ENCODE peak calls at places on chromosomes 11 and 22, in eight cellular contexts. D is mammary epithelial cell, R is IMR-90, B is epithelial cell of proximal tubule, X is AG09309, W is PC-9, Z is A549, A is K562. K is an unnamed sample.

GRCh38 chr11:117143390-117143789 is 697 bp upstream of the PAFAH1B2 start:
- DNase-seq in W (no peak), Z (peak), X (no peak), A (peak), R (peak), D (peak), B (no peak), K (peak)

GRCh38 chr11:19458721-19459120 is 218.0 kb upstream of the E2F8 start:
- DNase-seq in D (no peak), A (no peak), Z (no peak), W (no peak), R (no peak), X (no peak), B (no peak), K (no peak)

GRCh38 chr11:2311456-2312201 is 9.8 kb downstream of the TSPAN32 start:
- DNase-seq in D (no peak), Z (no peak), B (no peak), W (peak), A (no peak), X (no peak), R (no peak), K (no peak)

GRCh38 chr11:85813721-85814120 is 2.8 kb upstream of the SYTL2 start:
- DNase-seq in X (no peak), A (no peak), B (no peak), R (no peak), Z (no peak), D (no peak), W (no peak), K (no peak)

GRCh38 chr11:108144615-108145014 is 23.2 kb downstream of the ACAT1 start:
- DNase-seq in W (peak), B (no peak), X (no peak), A (no peak), R (no peak), D (no peak), Z (no peak), K (no peak)

GRCh38 chr11:70048279-70049024 is 29.7 kb upstream of the ANO1 start:
- DNase-seq in D (no peak), Z (peak), W (peak), B (no peak), R (no peak), A (peak), X (no peak), K (no peak)

GRCh38 chr11:9972917-9973504 is 309.1 kb downstream of the SWAP70 start:
- DNase-seq in D (peak), X (peak), R (peak), W (no peak), A (peak), Z (peak), B (no peak), K (peak)

GRCh38 chr22:23230348-23231068 is 50.2 kb downstream of the BCR start:
- DNase-seq in X (no peak), W (no peak), D (no peak), Z (no peak), R (no peak), B (no peak), A (peak), K (no peak)

GRCh38 chr11:124801636-124802312 is 1.6 kb upstream of the MSANTD2 start:
- DNase-seq in A (no peak), D (no peak), Z (no peak), R (peak), X (no peak), B (no peak), W (no peak), K (no peak)

GRCh38 chr11:65410936-65411680 is 11.5 kb upstream of the NEAT1 start:
- DNase-seq in Z (no peak), A (no peak), W (no peak), X (no peak), D (no peak), R (no peak), B (no peak), K (no peak)

GRCh38 chr22:33397381-33397907 is 339.3 kb upstream of the SYN3 start:
- DNase-seq in Z (no peak), X (no peak), D (no peak), B (no peak), W (no peak), R (peak), A (no peak), K (no peak)
- TF ChIP-seq CTCF in Z (no peak), X (no peak), D (no peak), B (no peak), W (no peak), R (no peak), A (no peak), K (no peak)

GRCh38 chr11:73361953-73362776 is 14.0 kb upstream of the RELT start:
- DNase-seq in X (no peak), Z (no peak), R (no peak), B (no peak), W (no peak), A (peak), D (no peak), K (no peak)

GRCh38 chr11:73359341-73359740 is 16.9 kb upstream of the RELT start:
- DNase-seq in R (peak), W (no peak), D (peak), B (no peak), X (peak), Z (no peak), A (no peak), K (no peak)

GRCh38 chr11:73358071-73358470 is 18.1 kb upstream of the RELT start:
- DNase-seq in Z (no peak), D (no peak), R (peak), X (no peak), B (no peak), W (no peak), A (no peak), K (no peak)

GRCh38 chr11:73360743-73361369 is 15.3 kb upstream of the RELT start:
- DNase-seq in W (no peak), R (no peak), A (no peak), D (no peak), B (no peak), X (no peak), Z (no peak), K (no peak)

DNA sequence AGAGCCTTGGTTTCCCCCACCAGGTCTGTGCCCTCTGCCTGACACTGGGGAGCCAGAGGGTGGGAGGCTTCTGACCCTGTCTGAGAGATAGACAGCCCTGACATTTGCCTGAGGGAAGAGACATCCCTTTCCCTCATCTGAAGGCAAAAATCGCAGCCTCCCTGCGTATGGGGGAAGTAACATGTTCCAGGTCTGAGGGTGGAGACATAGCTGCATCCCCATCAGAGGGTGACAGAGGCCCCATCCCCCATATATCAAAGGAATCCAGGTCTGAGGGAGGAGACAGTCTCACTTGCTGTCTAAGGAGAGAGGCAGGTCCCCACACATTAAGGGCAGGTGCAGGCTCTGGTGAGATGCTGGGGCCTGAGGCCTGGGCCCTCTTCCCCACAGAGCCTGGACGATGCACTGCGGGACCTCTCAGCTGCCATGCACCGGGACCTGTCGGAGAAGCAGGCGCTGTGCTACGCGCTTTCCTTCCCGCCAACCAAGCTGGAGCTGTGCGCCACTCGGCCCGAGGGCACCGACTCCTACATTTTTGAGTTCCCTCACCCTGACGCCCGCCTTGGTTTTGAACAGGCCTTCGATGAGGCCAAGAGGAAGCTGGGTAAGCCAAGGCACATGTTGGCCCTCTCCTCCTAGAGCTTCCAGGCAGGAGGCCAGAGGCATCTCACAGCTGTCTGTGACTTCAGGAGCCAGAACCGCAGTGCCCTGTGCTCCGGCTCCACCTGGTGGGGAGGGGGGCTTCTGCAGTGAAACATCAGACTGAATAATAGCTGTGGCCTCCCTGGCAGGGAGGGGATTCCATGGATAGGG is 16.1 kb upstream of the RELT start:
- DNase-seq in A (peak), Z (peak), B (no peak), D (no peak), R (peak), X (no peak), W (no peak), K (peak)
- TF ChIP-seq CTCF in A (peak), Z (peak), B (peak), D (peak), R (peak), X (peak), W (peak), K (peak)

GRCh38 chr11:38416141-38416540 is 1818.1 kb upstream of the RAG2 start:
- DNase-seq in A (no peak), Z (no peak), R (no peak), X (no peak), D (no peak), B (no peak), W (no peak), K (no peak)

DNA sequence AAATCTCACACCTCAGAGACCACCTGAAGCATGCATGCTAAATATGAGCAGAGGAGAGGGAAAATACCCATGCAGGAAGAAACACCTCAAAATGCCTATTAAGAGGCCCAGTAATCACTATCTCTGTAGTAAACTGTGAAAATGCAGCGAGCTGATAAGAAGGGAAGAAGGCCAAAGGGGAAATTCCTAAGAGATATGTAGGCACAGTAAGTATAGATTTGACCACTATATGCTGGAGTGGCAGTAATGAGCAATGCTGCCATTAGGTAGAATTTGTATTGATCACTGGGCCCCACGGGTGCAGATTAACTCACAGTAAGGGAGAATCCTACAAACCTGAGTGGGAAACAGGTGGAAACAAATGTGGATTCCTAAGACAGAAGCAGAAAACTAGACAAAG is 1813.1 kb upstream of the RAG2 start:
- DNase-seq in X (no peak), A (no peak), W (no peak), B (no peak), D (no peak), R (no peak), Z (no peak), K (no peak)
- TF ChIP-seq CTCF in X (no peak), A (no peak), W (peak), B (no peak), D (peak), R (no peak), Z (no peak), K (no peak)

GRCh38 chr22:26134654-26135330 is 34.5 kb upstream of the SEZ6L start:
- DNase-seq in W (no peak), A (no peak), Z (no peak), B (no peak), D (no peak), X (no peak), R (no peak), K (no peak)
- TF ChIP-seq CTCF in W (peak), A (no peak), Z (no peak), B (no peak), D (no peak), X (no peak), R (no peak), K (peak)

GRCh38 chr11:7413961-7414728 is 71.2 kb upstream of the OLFML1 start:
- DNase-seq in A (no peak), B (no peak), X (no peak), D (no peak), R (no peak), Z (no peak), W (peak), K (no peak)
- TF ChIP-seq CTCF in A (no peak), B (no peak), X (no peak), D (no peak), R (no peak), Z (no peak), W (no peak), K (no peak)

GRCh38 chr22:41367039-41367679 is 14.6 kb upstream of the TEF start:
- DNase-seq in A (peak), R (peak), B (peak), Z (peak), W (peak), X (peak), D (peak), K (peak)
- TF ChIP-seq CTCF in A (peak), R (peak), B (peak), Z (no peak), W (no peak), X (peak), D (peak), K (no peak)

GRCh38 chr11:113693030-113693429 is 13.1 kb downstream of the TMPRSS5 start:
- DNase-seq in W (no peak), B (no peak), R (no peak), Z (no peak), A (no peak), X (no peak), D (no peak), K (no peak)

GRCh38 chr11:113695207-113695606 is 10.9 kb downstream of the TMPRSS5 start:
- DNase-seq in A (no peak), D (no peak), X (no peak), B (no peak), R (no peak), Z (no peak), W (no peak), K (no peak)

GRCh38 chr11:113694390-113694789 is 11.7 kb downstream of the TMPRSS5 start:
- DNase-seq in X (no peak), A (no peak), B (no peak), W (no peak), R (no peak), D (no peak), Z (no peak), K (no peak)

GRCh38 chr11:113689711-113690618 is 16.1 kb downstream of the TMPRSS5 start:
- DNase-seq in A (peak), W (no peak), X (no peak), R (no peak), D (no peak), Z (no peak), B (no peak), K (no peak)

DNA sequence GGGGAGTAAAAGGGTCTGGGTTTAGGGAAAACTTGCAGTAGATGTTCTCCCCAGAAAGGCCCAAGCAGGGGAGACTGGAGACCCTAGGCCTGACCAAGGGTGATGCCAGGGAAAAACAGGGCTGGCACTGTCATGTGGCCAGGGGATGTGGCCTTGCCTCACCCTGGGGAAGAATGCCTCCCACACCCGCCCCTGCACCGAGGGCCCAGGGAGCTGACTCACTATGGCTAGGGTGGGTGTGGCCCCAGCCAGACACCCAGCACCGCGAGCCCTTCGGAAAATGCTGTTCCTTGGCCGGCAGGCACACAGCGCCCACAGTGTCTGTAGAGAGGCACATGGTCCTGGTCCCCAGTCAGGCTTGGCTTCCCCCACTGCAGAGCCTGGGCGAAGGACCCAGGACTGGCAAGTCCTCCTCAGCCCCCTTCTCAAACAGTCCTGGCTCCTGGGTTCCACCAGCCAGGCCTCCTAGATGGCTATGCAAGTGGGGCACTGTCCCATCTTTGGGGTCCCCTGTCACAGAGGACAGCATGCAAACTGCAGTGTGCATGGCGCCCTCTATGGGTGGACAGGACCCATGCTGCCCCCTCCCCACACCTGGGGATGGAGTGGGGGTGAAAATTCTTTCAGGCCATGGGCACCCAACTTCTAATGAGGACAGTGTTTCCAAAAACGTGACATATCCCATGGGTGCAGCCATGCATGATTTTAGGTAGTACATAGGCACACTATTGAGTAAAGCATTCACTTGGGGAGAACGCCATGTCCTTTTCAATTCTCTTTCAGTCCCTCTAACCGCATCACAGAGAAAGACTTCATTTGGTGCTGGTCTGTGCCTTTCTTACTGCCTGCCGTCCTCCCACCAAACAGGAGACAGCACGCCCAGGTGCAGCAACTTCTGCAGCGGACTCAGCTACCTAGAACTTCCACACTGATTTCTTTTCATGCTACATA is 15.2 kb downstream of the TMPRSS5 start:
- DNase-seq in Z (peak), B (no peak), A (peak), W (peak), D (peak), R (peak), X (peak), K (peak)
- TF ChIP-seq CTCF in Z (peak), B (peak), A (peak), W (peak), D (peak), R (no peak), X (peak), K (peak)